ENCODE peak calls at places on chromosomes 1 and 21, in seven cellular contexts. One of them, this sample, is unnamed.

GRCh38 chr1:179105393-179105792 is 23.5 kb downstream of the TOR3A start:
- DNase-seq in HCT116: no peak
- DNase-seq in H1: no peak
- DNase-seq in GM12878: no peak
- DNase-seq in SK-N-SH: no peak
- DNase-seq in K562: peak; percentile 37
- DNase-seq in HepG2: peak; percentile 55
- DNase-seq in this sample: peak; percentile 82

GRCh38 chr1:184002071-184002470 is 35.5 kb downstream of the COLGALT2 start:
- DNase-seq in GM12878: no peak
- DNase-seq in HepG2: peak; percentile 92
- DNase-seq in SK-N-SH: no peak
- DNase-seq in HCT116: peak; percentile 77
- DNase-seq in K562: no peak
- DNase-seq in H1: no peak
- DNase-seq in this sample: no peak

GRCh38 chr1:212287261-212287895 is 2.2 kb downstream of the PPP2R5A start:
- DNase-seq in H1: no peak
- DNase-seq in K562: no peak
- DNase-seq in HepG2: no peak
- DNase-seq in SK-N-SH: peak; percentile 16
- DNase-seq in HCT116: no peak
- DNase-seq in GM12878: no peak
- DNase-seq in this sample: no peak

GRCh38 chr1:208631516-208631915 is 387.3 kb upstream of the PLXNA2 start:
- DNase-seq in HepG2: no peak
- DNase-seq in GM12878: no peak
- DNase-seq in H1: no peak
- DNase-seq in SK-N-SH: no peak
- DNase-seq in HCT116: no peak
- DNase-seq in K562: no peak
- DNase-seq in this sample: no peak

GRCh38 chr1:84582802-84583587 is 8.8 kb upstream of the CTBS start:
- DNase-seq in H1: no peak
- DNase-seq in K562: peak; percentile 64
- DNase-seq in HepG2: peak; percentile 37
- DNase-seq in HCT116: no peak
- DNase-seq in SK-N-SH: peak; percentile 46
- DNase-seq in GM12878: no peak
- DNase-seq in this sample: peak; percentile 78

GRCh38 chr1:91736146-91736998 is 149.6 kb downstream of the TGFBR3 start:
- DNase-seq in SK-N-SH: no peak
- DNase-seq in HCT116: no peak
- DNase-seq in HepG2: peak; percentile 31
- DNase-seq in H1: no peak
- DNase-seq in K562: no peak
- DNase-seq in GM12878: no peak
- DNase-seq in this sample: no peak

GRCh38 chr21:26405735-26406361 is 167.2 kb downstream of the CYYR1 start:
- DNase-seq in SK-N-SH: no peak
- DNase-seq in GM12878: no peak
- DNase-seq in HepG2: no peak
- DNase-seq in H1: no peak
- DNase-seq in K562: no peak
- DNase-seq in HCT116: no peak
- DNase-seq in this sample: peak; percentile 91

GRCh38 chr1:91603409-91603808 is 102.8 kb downstream of the CDC7 start:
- DNase-seq in H1: no peak
- DNase-seq in SK-N-SH: no peak
- DNase-seq in GM12878: peak; percentile 24
- DNase-seq in K562: no peak
- DNase-seq in HepG2: no peak
- DNase-seq in HCT116: no peak
- DNase-seq in this sample: no peak

GRCh38 chr21:44955141-44955802 is 15.4 kb downstream of the SLX9 start:
- DNase-seq in SK-N-SH: no peak
- DNase-seq in K562: no peak
- DNase-seq in GM12878: no peak
- DNase-seq in H1: no peak
- DNase-seq in HepG2: no peak
- DNase-seq in HCT116: no peak
- DNase-seq in this sample: no peak

GRCh38 chr1:1162597-1163537 is 10.8 kb upstream of the TTLL10 start:
- DNase-seq in GM12878: no peak
- DNase-seq in HCT116: peak; percentile 83
- DNase-seq in K562: no peak
- DNase-seq in HepG2: no peak
- DNase-seq in H1: no peak
- DNase-seq in SK-N-SH: no peak
- DNase-seq in this sample: peak; percentile 94

GRCh38 chr1:201282216-201282615 is 1.1 kb upstream of the PKP1 start:
- DNase-seq in K562: no peak
- DNase-seq in GM12878: no peak
- DNase-seq in SK-N-SH: no peak
- DNase-seq in H1: no peak
- DNase-seq in HepG2: no peak
- DNase-seq in HCT116: no peak
- DNase-seq in this sample: no peak

GRCh38 chr1:201285846-201286245 is 2.5 kb downstream of the PKP1 start:
- DNase-seq in H1: no peak
- DNase-seq in SK-N-SH: no peak
- DNase-seq in HCT116: no peak
- DNase-seq in HepG2: no peak
- DNase-seq in K562: no peak
- DNase-seq in GM12878: no peak
- DNase-seq in this sample: peak; percentile 74

GRCh38 chr1:201282931-201283829 is at the start of gene PKP1:
- DNase-seq in GM12878: no peak
- DNase-seq in H1: no peak
- DNase-seq in K562: no peak
- DNase-seq in SK-N-SH: no peak
- DNase-seq in HepG2: no peak
- DNase-seq in HCT116: no peak
- DNase-seq in this sample: peak; percentile 64

GRCh38 chr1:201284636-201285035 is 1.3 kb downstream of the PKP1 start:
- DNase-seq in K562: no peak
- DNase-seq in HepG2: no peak
- DNase-seq in HCT116: no peak
- DNase-seq in GM12878: no peak
- DNase-seq in H1: no peak
- DNase-seq in SK-N-SH: no peak
- DNase-seq in this sample: no peak

DNA sequence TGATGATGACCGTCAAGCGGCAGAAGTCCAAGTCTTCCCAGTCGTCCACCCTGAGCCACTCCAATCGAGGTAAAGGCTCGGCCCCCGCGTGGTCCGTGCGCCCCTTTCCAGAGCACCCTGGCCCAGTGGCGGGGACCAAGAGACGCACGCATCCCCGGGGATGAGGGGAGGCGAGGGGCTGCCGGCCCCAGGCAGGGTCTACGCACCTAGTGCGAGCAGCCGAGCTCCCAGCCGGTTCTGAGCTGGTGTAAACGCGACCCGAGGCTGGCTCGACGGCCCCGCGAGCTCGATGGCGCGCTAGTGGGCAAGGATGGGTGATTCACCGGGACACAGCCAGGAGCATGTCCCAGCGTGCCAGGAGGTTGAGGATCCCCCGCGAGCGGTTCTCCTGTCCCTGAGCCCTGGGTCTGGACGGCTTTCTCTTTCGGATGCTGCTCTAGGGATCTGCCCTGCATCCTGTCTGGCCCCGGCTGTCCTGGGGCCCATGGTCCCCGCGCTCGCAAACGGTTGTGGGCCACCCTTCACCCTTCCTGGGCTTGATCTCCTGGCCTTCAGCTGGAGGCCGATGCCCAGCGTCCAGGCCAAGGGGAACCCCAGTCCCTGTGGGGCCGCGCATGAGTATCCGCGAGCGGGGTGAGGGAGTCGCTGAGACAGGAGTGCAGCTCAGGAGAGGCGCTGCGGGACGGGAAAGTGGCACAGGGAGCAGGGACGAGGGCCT is 689 bp downstream of the PKP1 start:
- DNase-seq in HepG2: no peak
- DNase-seq in K562: no peak
- DNase-seq in HCT116: no peak
- DNase-seq in H1: no peak
- DNase-seq in GM12878: no peak
- DNase-seq in SK-N-SH: no peak
- DNase-seq in this sample: no peak
- TF ChIP-seq JUND in HepG2: no peak
- TF ChIP-seq JUND in K562: no peak
- TF ChIP-seq JUND in HCT116: no peak
- TF ChIP-seq JUND in H1: no peak
- TF ChIP-seq JUND in GM12878: no peak
- TF ChIP-seq JUND in SK-N-SH: no peak
- TF ChIP-seq JUND in this sample: no peak

GRCh38 chr21:42308161-42308913 is 6.9 kb downstream of the TFF3 start:
- DNase-seq in SK-N-SH: no peak
- DNase-seq in HCT116: no peak
- DNase-seq in K562: no peak
- DNase-seq in H1: no peak
- DNase-seq in GM12878: no peak
- DNase-seq in HepG2: no peak
- DNase-seq in this sample: no peak
- TF ChIP-seq JUND in SK-N-SH: no peak
- TF ChIP-seq JUND in HCT116: no peak
- TF ChIP-seq JUND in K562: no peak
- TF ChIP-seq JUND in H1: no peak
- TF ChIP-seq JUND in GM12878: no peak
- TF ChIP-seq JUND in HepG2: no peak
- TF ChIP-seq JUND in this sample: no peak

GRCh38 chr1:214658785-214659184 is 55.8 kb downstream of the CENPF start:
- DNase-seq in H1: no peak
- DNase-seq in HepG2: peak; percentile 39
- DNase-seq in SK-N-SH: no peak
- DNase-seq in HCT116: no peak
- DNase-seq in K562: no peak
- DNase-seq in GM12878: no peak
- DNase-seq in this sample: no peak
- TF ChIP-seq JUND in H1: no peak
- TF ChIP-seq JUND in HepG2: no peak
- TF ChIP-seq JUND in SK-N-SH: no peak
- TF ChIP-seq JUND in HCT116: no peak
- TF ChIP-seq JUND in K562: no peak
- TF ChIP-seq JUND in GM12878: no peak
- TF ChIP-seq JUND in this sample: no peak

GRCh38 chr1:150576367-150576711 is 3.1 kb downstream of the MCL1 start:
- DNase-seq in GM12878: no peak
- DNase-seq in H1: no peak
- DNase-seq in SK-N-SH: no peak
- DNase-seq in HCT116: no peak
- DNase-seq in HepG2: no peak
- DNase-seq in K562: no peak
- DNase-seq in this sample: no peak

GRCh38 chr1:150578278-150579109 is 916 bp downstream of the MCL1 start:
- DNase-seq in HCT116: no peak
- DNase-seq in K562: peak; percentile 24
- DNase-seq in HepG2: peak; percentile 72
- DNase-seq in SK-N-SH: peak; percentile 27
- DNase-seq in GM12878: no peak
- DNase-seq in H1: no peak
- DNase-seq in this sample: peak; percentile 71

GRCh38 chr1:150576794-150577556 is 2.4 kb downstream of the MCL1 start:
- DNase-seq in HCT116: no peak
- DNase-seq in K562: no peak
- DNase-seq in H1: no peak
- DNase-seq in HepG2: peak; percentile 71
- DNase-seq in SK-N-SH: no peak
- DNase-seq in GM12878: no peak
- DNase-seq in this sample: peak; percentile 77

GRCh38 chr1:150579110-150579954 is at the start of gene MCL1:
- DNase-seq in SK-N-SH: peak; percentile 94
- DNase-seq in HCT116: peak; percentile 85
- DNase-seq in K562: peak; percentile 92
- DNase-seq in H1: peak; percentile 82
- DNase-seq in GM12878: peak; percentile 69
- DNase-seq in HepG2: peak; percentile 93
- DNase-seq in this sample: peak; percentile 97

GRCh38 chr1:150577557-150578277 is 1.7 kb downstream of the MCL1 start:
- DNase-seq in HepG2: no peak
- DNase-seq in H1: no peak
- DNase-seq in GM12878: no peak
- DNase-seq in K562: no peak
- DNase-seq in HCT116: no peak
- DNase-seq in SK-N-SH: peak; percentile 22
- DNase-seq in this sample: no peak
- TF ChIP-seq JUND in HepG2: no peak
- TF ChIP-seq JUND in H1: no peak
- TF ChIP-seq JUND in GM12878: no peak
- TF ChIP-seq JUND in K562: no peak
- TF ChIP-seq JUND in HCT116: no peak
- TF ChIP-seq JUND in SK-N-SH: no peak
- TF ChIP-seq JUND in this sample: no peak